ENCODE peak calls at places on chromosome 11, in seven cellular contexts. One of them, this sample, is unnamed.

GRCh38 chr11:35144103-35144741 is 5.3 kb downstream of the CD44 start:
- DNase-seq in H1: no peak
- DNase-seq in HCT116: no peak
- DNase-seq in SK-N-SH: no peak
- DNase-seq in K562: no peak
- DNase-seq in GM12878: peak
- DNase-seq in HepG2: no peak
- DNase-seq in this sample: peak

GRCh38 chr11:17207317-17208256 is at the start of gene PIK3C2A:
- DNase-seq in H1: peak
- DNase-seq in HCT116: peak
- DNase-seq in SK-N-SH: peak
- DNase-seq in K562: peak
- DNase-seq in GM12878: peak
- DNase-seq in HepG2: peak
- DNase-seq in this sample: peak

GRCh38 chr11:47514825-47515647 is 37.9 kb downstream of the CELF1 start:
- DNase-seq in H1: no peak
- DNase-seq in HCT116: no peak
- DNase-seq in SK-N-SH: no peak
- DNase-seq in K562: peak
- DNase-seq in GM12878: no peak
- DNase-seq in HepG2: no peak
- DNase-seq in this sample: no peak

GRCh38 chr11:9138612-9139579 is 47.5 kb upstream of the SCUBE2 start:
- DNase-seq in H1: no peak
- DNase-seq in HCT116: peak
- DNase-seq in SK-N-SH: no peak
- DNase-seq in K562: no peak
- DNase-seq in GM12878: no peak
- DNase-seq in HepG2: peak
- DNase-seq in this sample: peak

GRCh38 chr11:84866922-84867321 is 760.2 kb downstream of the DLG2 start:
- DNase-seq in H1: no peak
- DNase-seq in HCT116: no peak
- DNase-seq in SK-N-SH: no peak
- DNase-seq in K562: no peak
- DNase-seq in GM12878: no peak
- DNase-seq in HepG2: no peak
- DNase-seq in this sample: no peak

GRCh38 chr11:59425131-59425530 is 1.1 kb downstream of the OR5A2 start:
- DNase-seq in H1: no peak
- DNase-seq in HCT116: no peak
- DNase-seq in SK-N-SH: no peak
- DNase-seq in K562: no peak
- DNase-seq in GM12878: no peak
- DNase-seq in HepG2: no peak
- DNase-seq in this sample: no peak

GRCh38 chr11:115145316-115145715 is 358.9 kb downstream of the CADM1 start:
- DNase-seq in H1: no peak
- DNase-seq in HCT116: no peak
- DNase-seq in SK-N-SH: peak
- DNase-seq in K562: no peak
- DNase-seq in GM12878: no peak
- DNase-seq in HepG2: no peak
- DNase-seq in this sample: no peak

GRCh38 chr11:114366331-114367243 is 33.7 kb downstream of the C11orf71 start:
- DNase-seq in H1: no peak
- DNase-seq in HCT116: no peak
- DNase-seq in SK-N-SH: no peak
- DNase-seq in K562: no peak
- DNase-seq in GM12878: no peak
- DNase-seq in HepG2: no peak
- DNase-seq in this sample: no peak

GRCh38 chr11:68202165-68202564 is 10.9 kb downstream of the KMT5B start:
- DNase-seq in H1: no peak
- DNase-seq in HCT116: no peak
- DNase-seq in SK-N-SH: no peak
- DNase-seq in K562: no peak
- DNase-seq in GM12878: no peak
- DNase-seq in HepG2: no peak
- DNase-seq in this sample: no peak

GRCh38 chr11:134728186-134728585 is 316.1 kb upstream of the B3GAT1 start:
- DNase-seq in H1: no peak
- DNase-seq in HCT116: no peak
- DNase-seq in SK-N-SH: no peak
- DNase-seq in K562: no peak
- DNase-seq in GM12878: no peak
- DNase-seq in HepG2: no peak
- DNase-seq in this sample: no peak

GRCh38 chr11:11608783-11609232 is 13.0 kb downstream of the GALNT18 start:
- DNase-seq in H1: no peak
- DNase-seq in HCT116: no peak
- DNase-seq in SK-N-SH: peak
- DNase-seq in K562: no peak
- DNase-seq in GM12878: no peak
- DNase-seq in HepG2: no peak
- DNase-seq in this sample: no peak

GRCh38 chr11:122367809-122368231 is 251.8 kb upstream of the BLID start:
- DNase-seq in H1: no peak
- DNase-seq in HCT116: no peak
- DNase-seq in SK-N-SH: no peak
- DNase-seq in K562: no peak
- DNase-seq in GM12878: no peak
- DNase-seq in HepG2: peak
- DNase-seq in this sample: no peak

GRCh38 chr11:10654211-10655150 is 39.1 kb downstream of the IRAG1 start:
- DNase-seq in H1: no peak
- DNase-seq in HCT116: peak
- DNase-seq in SK-N-SH: peak
- DNase-seq in K562: peak
- DNase-seq in GM12878: peak
- DNase-seq in HepG2: peak
- DNase-seq in this sample: peak

GRCh38 chr11:2091786-2092463 is 47.3 kb downstream of the IGF2 start:
- DNase-seq in H1: no peak
- DNase-seq in HCT116: no peak
- DNase-seq in SK-N-SH: no peak
- DNase-seq in K562: no peak
- DNase-seq in GM12878: no peak
- DNase-seq in HepG2: no peak
- DNase-seq in this sample: no peak

GRCh38 chr11:11946180-11946579 is 62.2 kb downstream of the DKK3 start:
- DNase-seq in H1: no peak
- DNase-seq in HCT116: no peak
- DNase-seq in SK-N-SH: no peak
- DNase-seq in K562: no peak
- DNase-seq in GM12878: no peak
- DNase-seq in HepG2: no peak
- DNase-seq in this sample: no peak

GRCh38 chr11:73193251-73194033 is 24.6 kb upstream of the P2RY2 start:
- DNase-seq in H1: no peak
- DNase-seq in HCT116: no peak
- DNase-seq in SK-N-SH: no peak
- DNase-seq in K562: no peak
- DNase-seq in GM12878: peak
- DNase-seq in HepG2: no peak
- DNase-seq in this sample: no peak

DNA sequence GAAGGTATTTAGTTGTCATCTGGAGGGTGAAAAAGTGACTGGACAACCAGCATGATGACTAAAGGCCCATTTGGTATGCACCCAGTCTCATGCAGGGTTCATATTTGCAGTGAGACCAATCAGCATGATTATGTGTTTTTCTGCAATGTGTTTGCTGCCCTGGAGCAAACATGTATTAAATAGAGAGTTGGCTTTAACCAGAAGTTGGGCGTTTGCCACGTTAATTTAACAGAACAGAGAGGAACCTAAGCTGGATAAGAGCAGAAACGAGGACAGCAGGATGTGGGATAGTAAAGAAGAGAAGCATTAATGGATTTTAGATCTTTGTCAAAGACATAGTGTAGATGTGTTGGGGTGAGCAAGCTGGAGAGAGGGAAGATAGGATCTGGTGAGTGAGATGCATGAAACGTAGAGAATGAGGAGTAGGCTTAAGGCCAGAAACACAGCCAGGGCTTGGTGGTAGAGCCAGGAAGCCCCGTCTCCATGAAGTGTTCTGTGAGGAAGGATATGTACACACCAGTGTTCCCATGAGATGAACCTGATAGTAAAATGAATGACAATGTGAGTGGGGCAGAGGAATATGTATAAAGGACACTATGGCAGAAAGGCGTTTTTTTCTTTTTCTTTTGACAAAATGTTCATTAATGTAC is 164.0 kb upstream of the PDGFD start:
- DNase-seq in H1: no peak
- DNase-seq in HCT116: no peak
- DNase-seq in SK-N-SH: peak
- DNase-seq in K562: no peak
- DNase-seq in GM12878: no peak
- DNase-seq in HepG2: no peak
- DNase-seq in this sample: peak
- TF ChIP-seq JUND in H1: no peak
- TF ChIP-seq JUND in HCT116: no peak
- TF ChIP-seq JUND in SK-N-SH: peak
- TF ChIP-seq JUND in K562: no peak
- TF ChIP-seq JUND in GM12878: no peak
- TF ChIP-seq JUND in HepG2: no peak
- TF ChIP-seq JUND in this sample: no peak

DNA sequence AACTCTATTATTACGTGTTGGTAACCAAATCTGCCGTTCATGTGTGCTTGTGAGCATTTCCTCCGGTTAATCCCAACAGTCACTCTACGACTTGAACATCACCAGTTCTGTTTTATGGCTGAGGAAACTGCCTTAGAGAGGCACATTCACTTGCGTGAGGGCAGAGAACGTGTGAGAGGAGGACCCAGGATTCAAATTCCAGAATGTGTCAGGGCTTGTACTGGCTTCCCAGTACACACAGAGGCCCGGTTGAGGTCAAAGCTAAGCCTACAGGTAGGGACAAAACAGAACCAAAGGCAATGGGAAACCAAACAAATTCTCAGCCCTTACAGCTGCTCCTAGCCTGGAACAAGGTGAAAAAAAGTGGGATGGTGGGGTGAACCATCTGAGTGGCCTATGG is 66.9 kb upstream of the TENM4 start:
- DNase-seq in H1: no peak
- DNase-seq in HCT116: no peak
- DNase-seq in SK-N-SH: no peak
- DNase-seq in K562: no peak
- DNase-seq in GM12878: no peak
- DNase-seq in HepG2: no peak
- DNase-seq in this sample: no peak
- TF ChIP-seq JUND in H1: no peak
- TF ChIP-seq JUND in HCT116: no peak
- TF ChIP-seq JUND in SK-N-SH: no peak
- TF ChIP-seq JUND in K562: no peak
- TF ChIP-seq JUND in GM12878: no peak
- TF ChIP-seq JUND in HepG2: no peak
- TF ChIP-seq JUND in this sample: no peak

GRCh38 chr11:76768091-76769047 is 14.8 kb upstream of the TSKU start:
- DNase-seq in H1: no peak
- DNase-seq in HCT116: no peak
- DNase-seq in SK-N-SH: no peak
- DNase-seq in K562: no peak
- DNase-seq in GM12878: no peak
- DNase-seq in HepG2: peak
- DNase-seq in this sample: no peak
- TF ChIP-seq JUND in H1: no peak
- TF ChIP-seq JUND in HCT116: no peak
- TF ChIP-seq JUND in SK-N-SH: no peak
- TF ChIP-seq JUND in K562: no peak
- TF ChIP-seq JUND in GM12878: no peak
- TF ChIP-seq JUND in HepG2: no peak
- TF ChIP-seq JUND in this sample: no peak

GRCh38 chr11:69487849-69488542 is 6.5 kb downstream of the LINC01488 start:
- DNase-seq in H1: no peak
- DNase-seq in HCT116: no peak
- DNase-seq in SK-N-SH: no peak
- DNase-seq in K562: no peak
- DNase-seq in GM12878: no peak
- DNase-seq in HepG2: no peak
- DNase-seq in this sample: no peak
- TF ChIP-seq JUND in H1: no peak
- TF ChIP-seq JUND in HCT116: no peak
- TF ChIP-seq JUND in SK-N-SH: no peak
- TF ChIP-seq JUND in K562: no peak
- TF ChIP-seq JUND in GM12878: no peak
- TF ChIP-seq JUND in HepG2: no peak
- TF ChIP-seq JUND in this sample: no peak

DNA sequence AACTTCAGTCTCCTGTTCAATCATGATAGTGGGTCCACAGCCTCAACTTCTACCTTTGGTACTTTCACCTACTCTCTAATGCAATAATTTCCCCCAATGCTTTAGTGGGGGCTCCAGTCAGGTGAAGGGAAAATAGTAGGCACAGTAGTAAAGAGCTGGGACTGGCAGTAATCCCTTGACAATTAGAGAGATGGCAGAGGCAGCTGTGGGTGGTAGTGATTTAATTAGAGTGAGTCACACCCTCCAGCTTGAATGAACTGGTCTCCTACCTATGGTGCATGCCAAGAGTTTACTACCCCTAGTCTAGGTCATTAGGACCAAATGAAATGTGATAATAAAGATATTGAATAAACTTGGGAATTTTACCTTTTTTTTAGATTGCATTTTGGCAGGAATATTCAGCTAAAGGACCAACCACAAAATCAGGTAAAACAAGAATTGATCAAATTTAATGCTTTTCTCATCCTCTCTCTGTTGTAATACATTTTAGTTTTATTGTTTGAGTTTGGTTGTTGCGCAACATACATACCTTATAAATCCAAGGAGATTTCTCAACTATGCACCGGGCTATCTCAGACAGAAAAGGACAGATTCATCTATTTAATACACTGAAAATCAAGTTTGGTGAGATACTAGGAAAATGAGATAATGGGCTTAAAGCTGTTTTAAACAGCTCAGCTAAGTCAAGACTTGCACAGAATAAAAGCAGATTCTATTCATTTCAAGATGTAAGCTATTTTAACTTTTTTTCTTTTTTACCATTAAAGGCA is 9.0 kb downstream of the PRRG4 start:
- DNase-seq in H1: no peak
- DNase-seq in HCT116: no peak
- DNase-seq in SK-N-SH: no peak
- DNase-seq in K562: no peak
- DNase-seq in GM12878: no peak
- DNase-seq in HepG2: no peak
- DNase-seq in this sample: no peak
- TF ChIP-seq JUND in H1: no peak
- TF ChIP-seq JUND in HCT116: no peak
- TF ChIP-seq JUND in SK-N-SH: no peak
- TF ChIP-seq JUND in K562: no peak
- TF ChIP-seq JUND in GM12878: no peak
- TF ChIP-seq JUND in HepG2: no peak
- TF ChIP-seq JUND in this sample: no peak

GRCh38 chr11:75480890-75481190 is 44.9 kb downstream of the GDPD5 start:
- DNase-seq in H1: no peak
- DNase-seq in HCT116: no peak
- DNase-seq in SK-N-SH: no peak
- DNase-seq in K562: no peak
- DNase-seq in GM12878: no peak
- DNase-seq in HepG2: no peak
- DNase-seq in this sample: no peak
- TF ChIP-seq JUND in H1: no peak
- TF ChIP-seq JUND in HCT116: no peak
- TF ChIP-seq JUND in SK-N-SH: no peak
- TF ChIP-seq JUND in K562: no peak
- TF ChIP-seq JUND in GM12878: no peak
- TF ChIP-seq JUND in HepG2: no peak
- TF ChIP-seq JUND in this sample: no peak

This sample was measured in T47D.